ENCODE peak calls at places on chromosomes 11 and 22, in seven cellular contexts. One of them, this sample, is unnamed.

GRCh38 chr11:2884424-2884815 is 1.2 kb downstream of the CDKN1C start:
- DNase-seq in lower leg skin: no peak
- DNase-seq in kidney: peak
- DNase-seq in BE2C: no peak
- DNase-seq in IMR-90: no peak
- DNase-seq in heart right ventricle: peak
- DNase-seq in PC-9: no peak
- DNase-seq in this sample: no peak

GRCh38 chr22:49178246-49179005 is 649.2 kb downstream of the BRD1 start:
- DNase-seq in lower leg skin: no peak
- DNase-seq in kidney: peak
- DNase-seq in BE2C: no peak
- DNase-seq in IMR-90: no peak
- DNase-seq in heart right ventricle: no peak
- DNase-seq in PC-9: no peak
- DNase-seq in this sample: no peak

GRCh38 chr11:6554828-6555706 is 48.3 kb downstream of the RRP8 start:
- DNase-seq in lower leg skin: no peak
- DNase-seq in kidney: no peak
- DNase-seq in BE2C: no peak
- DNase-seq in IMR-90: no peak
- DNase-seq in heart right ventricle: no peak
- DNase-seq in PC-9: no peak
- DNase-seq in this sample: no peak

GRCh38 chr11:8652140-8652539 is 30.3 kb downstream of the TRIM66 start:
- DNase-seq in lower leg skin: no peak
- DNase-seq in kidney: no peak
- DNase-seq in BE2C: no peak
- DNase-seq in IMR-90: peak
- DNase-seq in heart right ventricle: no peak
- DNase-seq in PC-9: peak
- DNase-seq in this sample: peak

GRCh38 chr11:96817488-96817887 is 427.7 kb downstream of the JRKL start:
- DNase-seq in lower leg skin: no peak
- DNase-seq in kidney: no peak
- DNase-seq in BE2C: no peak
- DNase-seq in IMR-90: no peak
- DNase-seq in heart right ventricle: no peak
- DNase-seq in PC-9: no peak
- DNase-seq in this sample: peak

GRCh38 chr11:45435706-45436105 is 149.6 kb upstream of the SYT13 start:
- DNase-seq in lower leg skin: no peak
- DNase-seq in kidney: no peak
- DNase-seq in BE2C: no peak
- DNase-seq in IMR-90: no peak
- DNase-seq in heart right ventricle: no peak
- DNase-seq in PC-9: no peak
- DNase-seq in this sample: no peak

GRCh38 chr11:66080055-66080817 is 10.2 kb downstream of the PACS1 start:
- DNase-seq in lower leg skin: peak
- DNase-seq in kidney: no peak
- DNase-seq in BE2C: peak
- DNase-seq in IMR-90: peak
- DNase-seq in heart right ventricle: no peak
- DNase-seq in PC-9: peak
- DNase-seq in this sample: peak

GRCh38 chr11:39965701-39966100 is 1493.8 kb downstream of the LRRC4C start:
- DNase-seq in lower leg skin: no peak
- DNase-seq in kidney: no peak
- DNase-seq in BE2C: no peak
- DNase-seq in IMR-90: no peak
- DNase-seq in heart right ventricle: no peak
- DNase-seq in PC-9: no peak
- DNase-seq in this sample: no peak

DNA sequence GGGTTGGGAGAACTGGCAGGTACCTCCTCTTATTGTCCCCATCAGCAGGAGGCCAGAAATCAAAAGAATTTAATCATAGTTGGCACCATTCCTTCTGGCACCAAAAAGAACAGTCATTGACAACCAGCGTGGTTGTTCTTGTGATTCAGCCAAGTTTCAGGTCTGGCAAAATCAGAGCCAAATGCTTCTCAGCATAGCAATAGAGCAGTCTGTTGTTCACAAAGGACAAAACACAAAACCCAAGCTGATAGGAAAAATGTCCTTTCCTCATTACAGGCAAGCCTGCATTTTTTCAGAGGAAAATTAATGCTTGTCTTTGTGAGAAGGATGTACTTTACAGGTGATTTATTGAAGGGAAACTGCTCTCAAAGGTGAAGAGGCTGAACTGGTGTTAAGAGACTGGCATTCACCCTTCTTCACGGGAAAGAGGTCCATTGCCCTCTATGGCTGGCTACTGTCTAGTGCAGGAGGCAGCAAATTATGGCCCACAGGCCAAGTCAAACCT is 241.8 kb upstream of the ARHGAP42 start:
- DNase-seq in lower leg skin: no peak
- DNase-seq in kidney: no peak
- DNase-seq in BE2C: no peak
- DNase-seq in IMR-90: no peak
- DNase-seq in heart right ventricle: no peak
- DNase-seq in PC-9: no peak
- DNase-seq in this sample: peak
- TF ChIP-seq CTCF in lower leg skin: no peak
- TF ChIP-seq CTCF in kidney: peak
- TF ChIP-seq CTCF in BE2C: no peak
- TF ChIP-seq CTCF in IMR-90: no peak
- TF ChIP-seq CTCF in heart right ventricle: peak
- TF ChIP-seq CTCF in PC-9: no peak
- TF ChIP-seq CTCF in this sample: no peak

DNA sequence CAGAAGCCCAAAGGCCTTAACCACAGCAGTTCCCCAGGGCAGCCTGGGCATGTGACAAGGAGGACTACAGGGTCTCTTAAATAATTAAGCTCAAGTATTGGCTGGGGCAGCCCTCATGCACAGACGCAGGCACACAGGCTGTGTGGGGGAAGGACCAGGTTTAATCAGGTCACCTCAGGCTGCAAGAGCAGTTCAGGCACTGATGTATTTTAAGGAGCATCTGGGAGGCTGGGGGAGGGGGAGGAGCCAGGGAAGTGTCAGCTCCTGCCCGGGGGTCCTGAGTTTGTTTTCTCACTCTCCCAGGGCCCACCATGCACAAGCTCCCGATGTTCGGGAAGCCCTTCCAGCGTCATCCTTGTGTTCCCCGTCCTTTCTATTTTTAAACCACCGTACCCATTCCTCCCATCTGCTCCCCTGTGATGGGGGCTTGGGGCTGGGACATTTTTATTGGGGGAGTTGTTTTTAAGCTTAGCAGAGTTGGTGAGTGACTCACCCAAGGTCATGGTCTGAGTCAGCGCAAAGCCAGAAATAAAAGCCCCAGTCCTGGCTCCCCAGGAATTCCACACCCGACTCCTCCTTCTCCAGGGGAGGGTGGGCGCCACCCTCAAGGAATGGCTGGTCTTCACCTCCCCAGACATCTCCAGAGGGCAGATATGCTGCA is 2.4 kb downstream of the CSDC2 start:
- DNase-seq in lower leg skin: no peak
- DNase-seq in kidney: no peak
- DNase-seq in BE2C: peak
- DNase-seq in IMR-90: peak
- DNase-seq in heart right ventricle: no peak
- DNase-seq in PC-9: peak
- DNase-seq in this sample: peak
- H3K4me3 ChIP-seq in lower leg skin: no peak
- H3K4me3 ChIP-seq in kidney: peak
- H3K4me3 ChIP-seq in BE2C: no peak
- H3K4me3 ChIP-seq in IMR-90: peak
- H3K4me3 ChIP-seq in heart right ventricle: peak
- H3K4me3 ChIP-seq in PC-9: no peak
- H3K4me3 ChIP-seq in this sample: no peak

GRCh38 chr22:21657361-21658118 is 8.3 kb upstream of the PPIL2 start:
- DNase-seq in lower leg skin: peak
- DNase-seq in kidney: peak
- DNase-seq in BE2C: peak
- DNase-seq in IMR-90: peak
- DNase-seq in heart right ventricle: peak
- DNase-seq in PC-9: peak
- DNase-seq in this sample: peak
- TF ChIP-seq CTCF in lower leg skin: no peak
- TF ChIP-seq CTCF in kidney: no peak
- TF ChIP-seq CTCF in BE2C: peak
- TF ChIP-seq CTCF in IMR-90: no peak
- TF ChIP-seq CTCF in heart right ventricle: peak
- TF ChIP-seq CTCF in PC-9: no peak
- TF ChIP-seq CTCF in this sample: no peak

GRCh38 chr11:4025248-4025956 is 69.2 kb upstream of the RRM1 start:
- DNase-seq in lower leg skin: no peak
- DNase-seq in kidney: no peak
- DNase-seq in BE2C: peak
- DNase-seq in IMR-90: peak
- DNase-seq in heart right ventricle: no peak
- DNase-seq in PC-9: no peak
- DNase-seq in this sample: peak
- H3K4me3 ChIP-seq in lower leg skin: no peak
- H3K4me3 ChIP-seq in kidney: no peak
- H3K4me3 ChIP-seq in BE2C: peak
- H3K4me3 ChIP-seq in IMR-90: no peak
- H3K4me3 ChIP-seq in heart right ventricle: no peak
- H3K4me3 ChIP-seq in PC-9: no peak
- H3K4me3 ChIP-seq in this sample: no peak

GRCh38 chr11:119472856-119473222 is 49.9 kb upstream of the THY1 start:
- DNase-seq in lower leg skin: peak
- DNase-seq in kidney: no peak
- DNase-seq in BE2C: no peak
- DNase-seq in IMR-90: no peak
- DNase-seq in heart right ventricle: no peak
- DNase-seq in PC-9: no peak
- DNase-seq in this sample: no peak

GRCh38 chr11:119471329-119471728 is 48.4 kb upstream of the THY1 start:
- DNase-seq in lower leg skin: peak
- DNase-seq in kidney: no peak
- DNase-seq in BE2C: no peak
- DNase-seq in IMR-90: no peak
- DNase-seq in heart right ventricle: no peak
- DNase-seq in PC-9: no peak
- DNase-seq in this sample: no peak

GRCh38 chr11:119472186-119472855 is 49.3 kb upstream of the THY1 start:
- DNase-seq in lower leg skin: peak
- DNase-seq in kidney: no peak
- DNase-seq in BE2C: no peak
- DNase-seq in IMR-90: peak
- DNase-seq in heart right ventricle: no peak
- DNase-seq in PC-9: no peak
- DNase-seq in this sample: peak

GRCh38 chr11:119468511-119468910 is 45.5 kb upstream of the THY1 start:
- DNase-seq in lower leg skin: peak
- DNase-seq in kidney: no peak
- DNase-seq in BE2C: no peak
- DNase-seq in IMR-90: no peak
- DNase-seq in heart right ventricle: no peak
- DNase-seq in PC-9: no peak
- DNase-seq in this sample: no peak

DNA sequence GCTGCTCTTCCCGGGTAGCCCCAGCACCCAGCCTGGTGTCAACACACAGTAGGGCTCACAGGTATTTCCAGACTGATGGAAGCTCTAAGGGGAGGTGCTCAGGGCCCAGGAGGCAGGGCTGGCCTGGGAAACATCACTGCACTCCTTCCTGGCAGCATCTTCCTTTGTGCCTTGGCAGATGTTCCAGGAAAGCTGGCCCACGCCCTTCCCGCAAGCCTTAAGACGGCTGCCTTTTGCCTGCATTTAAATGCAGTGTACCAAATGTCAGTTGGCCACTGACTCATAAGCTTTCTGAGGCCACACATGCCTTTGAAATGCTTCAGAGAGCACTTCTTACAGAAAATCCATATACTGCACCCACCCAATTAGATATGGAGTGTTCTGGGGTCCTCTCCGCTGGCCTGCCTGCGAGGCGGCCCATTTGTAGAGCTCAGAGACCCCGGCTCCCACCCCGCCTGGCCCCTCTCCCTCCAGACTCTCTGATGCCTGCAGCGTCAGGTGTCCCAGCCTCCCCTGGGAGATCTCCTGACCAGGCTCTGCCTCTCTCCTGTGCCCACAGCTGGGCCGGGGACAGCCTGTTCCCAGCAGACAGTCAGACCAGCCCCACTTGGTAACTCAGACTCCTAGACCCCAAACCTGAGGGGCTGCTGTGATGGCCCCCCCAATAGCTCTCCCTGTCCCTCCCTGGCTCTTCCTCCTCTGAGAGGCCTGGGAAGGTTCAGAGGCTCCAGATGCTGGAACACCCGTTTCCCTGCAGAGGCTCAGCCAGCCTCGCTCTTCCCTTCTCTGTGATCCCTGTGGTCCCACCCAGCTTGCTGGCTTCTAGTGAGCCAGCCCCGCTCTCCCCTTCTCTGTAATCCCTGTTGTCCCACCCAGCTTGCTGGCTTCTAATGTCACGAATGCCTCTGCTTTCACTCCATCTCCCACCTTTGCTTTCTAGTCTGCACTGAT is 47.6 kb upstream of the THY1 start:
- DNase-seq in lower leg skin: peak
- DNase-seq in kidney: no peak
- DNase-seq in BE2C: peak
- DNase-seq in IMR-90: peak
- DNase-seq in heart right ventricle: no peak
- DNase-seq in PC-9: peak
- DNase-seq in this sample: peak
- TF ChIP-seq CTCF in lower leg skin: no peak
- TF ChIP-seq CTCF in kidney: no peak
- TF ChIP-seq CTCF in BE2C: no peak
- TF ChIP-seq CTCF in IMR-90: no peak
- TF ChIP-seq CTCF in heart right ventricle: no peak
- TF ChIP-seq CTCF in PC-9: no peak
- TF ChIP-seq CTCF in this sample: no peak

GRCh38 chr22:35769974-35770373 is 52.3 kb downstream of the APOL5 start:
- DNase-seq in lower leg skin: no peak
- DNase-seq in kidney: no peak
- DNase-seq in BE2C: no peak
- DNase-seq in IMR-90: no peak
- DNase-seq in heart right ventricle: no peak
- DNase-seq in PC-9: no peak
- DNase-seq in this sample: no peak

GRCh38 chr22:35777335-35777975 is 59.8 kb downstream of the APOL5 start:
- DNase-seq in lower leg skin: no peak
- DNase-seq in kidney: no peak
- DNase-seq in BE2C: no peak
- DNase-seq in IMR-90: peak
- DNase-seq in heart right ventricle: no peak
- DNase-seq in PC-9: peak
- DNase-seq in this sample: peak

GRCh38 chr22:35775339-35775738 is 57.7 kb downstream of the APOL5 start:
- DNase-seq in lower leg skin: no peak
- DNase-seq in kidney: no peak
- DNase-seq in BE2C: no peak
- DNase-seq in IMR-90: no peak
- DNase-seq in heart right ventricle: no peak
- DNase-seq in PC-9: no peak
- DNase-seq in this sample: no peak
- H3K4me3 ChIP-seq in lower leg skin: no peak
- H3K4me3 ChIP-seq in kidney: no peak
- H3K4me3 ChIP-seq in BE2C: no peak
- H3K4me3 ChIP-seq in IMR-90: no peak
- H3K4me3 ChIP-seq in heart right ventricle: no peak
- H3K4me3 ChIP-seq in PC-9: no peak
- H3K4me3 ChIP-seq in this sample: no peak

This sample was measured in cardiac fibroblast.